ENCODE peak calls at places on chromosomes 1 and 21, in five cellular contexts. P is K562, Z is H1, B is HepG2, K is GM12878. J is an unnamed sample.

GRCh38 chr1:247540536-247540935 is 4.3 kb upstream of the OR2C3 start:
- DNase-seq in P (no peak), Z (no peak), B (no peak), K (no peak), J (no peak)

GRCh38 chr1:92882817-92883216 is 51.0 kb downstream of the RPL5 start:
- DNase-seq in P (no peak), Z (no peak), B (no peak), K (no peak), J (peak)

GRCh38 chr1:51690285-51690961 is 73.5 kb downstream of the OSBPL9 start:
- DNase-seq in P (no peak), Z (no peak), B (peak), K (no peak), J (no peak)

GRCh38 chr1:201721131-201722049 is 107.6 kb upstream of the IPO9 start:
- DNase-seq in P (no peak), Z (no peak), B (no peak), K (no peak), J (no peak)

GRCh38 chr1:243291287-243291686 is 35.4 kb downstream of the SDCCAG8 start:
- DNase-seq in P (no peak), Z (no peak), B (no peak), K (no peak), J (no peak)

GRCh38 chr1:198123146-198123545 is 33.7 kb upstream of the NEK7 start:
- DNase-seq in P (no peak), Z (no peak), B (no peak), K (no peak), J (no peak)

GRCh38 chr1:45552309-45552708 is 1.7 kb downstream of the AKR1A1 start:
- DNase-seq in P (no peak), Z (no peak), B (no peak), K (no peak), J (no peak)

GRCh38 chr21:37607081-37607480 is 240.5 kb downstream of the DYRK1A start:
- DNase-seq in P (no peak), Z (no peak), B (no peak), K (no peak), J (no peak)

GRCh38 chr1:117189726-117190125 is 21.0 kb downstream of the VTCN1 start:
- DNase-seq in P (no peak), Z (no peak), B (no peak), K (no peak), J (no peak)

GRCh38 chr1:83545450-83545849 is 453.5 kb downstream of the TTLL7 start:
- DNase-seq in P (no peak), Z (no peak), B (no peak), K (no peak), J (peak)
- TF ChIP-seq CREB1 in P (no peak), Z (no peak), B (no peak), K (no peak), J (no peak)

GRCh38 chr1:64829411-64830033 is 84.6 kb downstream of the RAVER2 start:
- DNase-seq in P (no peak), Z (no peak), B (no peak), K (no peak), J (peak)
- H3K4me2 ChIP-seq in P (no peak), Z (no peak), B (no peak), K (no peak), J (no peak)

GRCh38 chr1:248613742-248614141 is 16.2 kb upstream of the OR2T10 start:
- DNase-seq in P (no peak), Z (no peak), B (no peak), K (no peak), J (no peak)

GRCh38 chr1:248611883-248612282 is 14.4 kb upstream of the OR2T10 start:
- DNase-seq in P (no peak), Z (no peak), B (no peak), K (no peak), J (no peak)
- TF ChIP-seq CREB1 in P (no peak), Z (no peak), B (no peak), K (no peak), J (no peak)

GRCh38 chr1:163870666-163871065 is 548.9 kb downstream of the NUF2 start:
- DNase-seq in P (no peak), Z (no peak), B (no peak), K (no peak), J (no peak)
- H3K4me2 ChIP-seq in P (no peak), Z (no peak), B (no peak), K (no peak), J (no peak)

GRCh38 chr1:184110253-184111204 is 59.0 kb downstream of the TSEN15 start:
- DNase-seq in P (no peak), Z (no peak), B (no peak), K (no peak), J (peak)
- TF ChIP-seq CREB1 in P (no peak), Z (no peak), B (no peak), K (no peak), J (no peak)

DNA sequence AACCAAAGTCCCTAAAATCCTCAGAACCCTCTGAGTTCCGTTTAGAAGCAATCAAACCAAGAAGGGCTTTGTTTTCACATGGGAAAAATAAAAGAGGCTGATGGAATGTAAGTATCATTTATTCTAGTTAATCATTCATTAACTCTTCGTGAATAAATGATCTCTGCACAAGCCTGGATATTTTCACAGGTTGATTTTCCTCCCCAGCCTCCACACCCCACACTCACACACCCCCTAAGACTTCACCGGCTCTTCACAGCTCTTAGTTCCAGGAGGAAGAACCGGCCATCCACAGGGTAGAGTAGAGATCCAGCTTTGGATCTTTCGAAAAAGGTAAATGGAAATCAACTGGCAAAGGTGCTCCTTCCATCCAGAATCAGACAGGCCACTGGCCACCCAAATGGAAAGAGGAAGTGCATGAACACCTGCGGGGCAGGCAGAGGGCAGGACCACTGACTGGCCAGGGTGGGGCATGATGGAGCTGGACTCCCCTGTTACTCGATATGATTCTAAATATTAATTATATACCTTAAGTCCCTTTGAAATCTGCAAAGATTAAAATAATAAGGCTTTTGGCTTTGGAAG is 10.0 kb downstream of the C1orf198 start:
- DNase-seq in P (no peak), Z (no peak), B (no peak), K (no peak), J (no peak)
- H3K4me2 ChIP-seq in P (no peak), Z (no peak), B (no peak), K (no peak), J (peak)